ENCODE peak calls at places on chromosomes 11 and 22, in five cellular contexts. A is suprapubic skin; H is hepatocyte; M is effector memory CD4-positive, alpha-beta T cell; V is heart right ventricle. I is an unnamed sample.

GRCh38 chr22:20221421-20222340 is 46.4 kb downstream of the RTN4R start:
- DNase-seq in A (no peak), H (no peak), V (peak), M (no peak), I (no peak)

GRCh38 chr22:37639070-37639760 is at the start of gene SH3BP1:
- DNase-seq in H (peak), V (peak), A (no peak), M (peak), I (peak)

GRCh38 chr22:37139762-37140161 is 10.0 kb downstream of the IL2RB start:
- DNase-seq in A (no peak), M (no peak), V (no peak), H (no peak), I (no peak)

GRCh38 chr11:126607374-126607773 is 251.9 kb downstream of the ST3GAL4 start:
- DNase-seq in V (peak), A (no peak), M (no peak), H (peak), I (peak)

GRCh38 chr22:46941958-46942815 is 179.7 kb downstream of the TBC1D22A start:
- DNase-seq in H (peak), V (peak), A (peak), M (no peak), I (no peak)

GRCh38 chr22:44187652-44188230 is 7.0 kb downstream of the PARVG start:
- DNase-seq in M (no peak), A (no peak), H (no peak), V (no peak), I (no peak)

GRCh38 chr11:129613076-129613475 is 202.6 kb upstream of the TMEM45B start:
- DNase-seq in M (no peak), V (no peak), H (peak), A (no peak), I (peak)

GRCh38 chr11:46560300-46561025 is 33.4 kb downstream of the AMBRA1 start:
- DNase-seq in A (no peak), M (no peak), V (no peak), H (no peak), I (no peak)

GRCh38 chr22:43151251-43152000 is at the start of gene TSPO:
- DNase-seq in V (peak), H (peak), M (peak), A (peak), I (peak)

GRCh38 chr11:110471315-110471714 is 41.6 kb downstream of the FDX1 start:
- DNase-seq in A (no peak), V (no peak), H (no peak), M (no peak), I (no peak)

GRCh38 chr22:20904008-20904979 is 12.9 kb upstream of the CRKL start:
- DNase-seq in H (peak), A (no peak), M (no peak), V (no peak), I (no peak)

GRCh38 chr11:111465400-111465799 is 46.8 kb downstream of the BTG4 start:
- DNase-seq in H (no peak), M (no peak), V (no peak), A (no peak), I (no peak)

GRCh38 chr11:28834877-28835276 is 726.7 kb downstream of the METTL15 start:
- DNase-seq in H (no peak), M (no peak), V (no peak), A (no peak), I (no peak)

GRCh38 chr11:101453682-101454081 is 130.1 kb downstream of the TRPC6 start:
- DNase-seq in V (no peak), A (no peak), M (no peak), H (no peak), I (no peak)

GRCh38 chr22:29478326-29479276 is 1.4 kb upstream of the NEFH start:
- DNase-seq in A (no peak), M (no peak), V (no peak), H (peak), I (peak)

GRCh38 chr11:130865772-130866114 is 50.5 kb downstream of the SNX19 start:
- DNase-seq in H (peak), M (no peak), V (peak), A (no peak), I (peak)

GRCh38 chr11:83033972-83034672 is 37.6 kb downstream of the RAB30 start:
- DNase-seq in A (no peak), M (no peak), V (peak), H (peak), I (peak)

GRCh38 chr11:41522391-41522790 is 62.9 kb upstream of the LRRC4C start:
- DNase-seq in A (no peak), V (no peak), M (no peak), H (no peak), I (no peak)

GRCh38 chr11:103070142-103070541 is 21.8 kb downstream of the DCUN1D5 start:
- DNase-seq in V (no peak), A (no peak), H (no peak), M (no peak), I (no peak)

GRCh38 chr11:110793556-110793955 is 81.3 kb upstream of the ARHGAP20 start:
- DNase-seq in V (no peak), M (no peak), H (no peak), A (no peak), I (no peak)

GRCh38 chr11:35539781-35540281 is 14.4 kb upstream of the PAMR1 start:
- DNase-seq in A (no peak), M (no peak), V (peak), H (peak), I (peak)

GRCh38 chr11:71927813-71928738 is at the start of gene XNDC1N:
- DNase-seq in V (peak), M (peak), H (peak), A (peak), I (peak)

GRCh38 chr11:92702037-92702436 is 267.4 kb upstream of the MTNR1B start:
- DNase-seq in V (no peak), M (no peak), H (no peak), A (no peak), I (no peak)

GRCh38 chr11:40149721-40150120 is 1309.7 kb downstream of the LRRC4C start:
- DNase-seq in A (no peak), M (no peak), H (no peak), V (no peak), I (no peak)

GRCh38 chr22:26327306-26327705 is 101.8 kb upstream of the ASPHD2 start:
- DNase-seq in M (no peak), V (no peak), H (no peak), A (no peak), I (no peak)

GRCh38 chr22:26330971-26331625 is 98.0 kb upstream of the ASPHD2 start:
- DNase-seq in V (no peak), A (no peak), H (peak), M (peak), I (peak)

GRCh38 chr22:26325641-26326040 is 103.4 kb upstream of the ASPHD2 start:
- DNase-seq in V (no peak), A (no peak), H (no peak), M (no peak), I (no peak)

GRCh38 chr22:26326803-26327202 is 102.3 kb upstream of the ASPHD2 start:
- DNase-seq in M (no peak), H (no peak), V (no peak), A (no peak), I (no peak)

GRCh38 chr22:26328221-26328620 is 100.8 kb upstream of the ASPHD2 start:
- DNase-seq in V (no peak), M (no peak), A (no peak), H (no peak), I (no peak)
- H3K27ac ChIP-seq in V (no peak), M (no peak), A (no peak), H (no peak), I (no peak)

DNA sequence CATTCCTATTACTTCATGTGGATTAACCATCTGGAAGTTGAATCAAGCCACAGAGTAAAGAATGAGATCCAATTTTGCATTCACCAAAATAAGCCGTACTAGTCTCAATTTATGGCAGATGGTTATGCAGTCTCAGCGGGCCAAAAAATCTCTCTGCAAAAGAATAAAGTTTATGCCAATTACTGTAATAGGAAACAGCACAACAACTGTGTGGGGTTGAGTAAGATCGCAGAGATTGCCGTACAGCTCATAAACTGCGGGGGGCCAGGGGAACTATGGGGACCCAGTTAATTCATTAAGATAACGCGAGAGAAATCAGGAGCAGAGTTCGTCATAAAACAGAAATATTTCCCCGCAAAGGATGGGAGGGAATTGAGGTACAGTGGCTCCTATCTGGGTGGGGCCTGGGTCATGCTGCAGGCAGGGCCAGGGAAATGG is 41.5 kb upstream of the MN1 start:
- DNase-seq in H (no peak), A (no peak), V (no peak), M (no peak), I (no peak)
- H3K27ac ChIP-seq in H (peak), A (no peak), V (peak), M (no peak), I (peak)

GRCh38 chr22:32920734-32921133 is 119.2 kb downstream of the TIMP3 start:
- DNase-seq in H (no peak), A (no peak), V (no peak), M (no peak), I (no peak)
- H3K27ac ChIP-seq in H (peak), A (no peak), V (no peak), M (no peak), I (no peak)

DNA sequence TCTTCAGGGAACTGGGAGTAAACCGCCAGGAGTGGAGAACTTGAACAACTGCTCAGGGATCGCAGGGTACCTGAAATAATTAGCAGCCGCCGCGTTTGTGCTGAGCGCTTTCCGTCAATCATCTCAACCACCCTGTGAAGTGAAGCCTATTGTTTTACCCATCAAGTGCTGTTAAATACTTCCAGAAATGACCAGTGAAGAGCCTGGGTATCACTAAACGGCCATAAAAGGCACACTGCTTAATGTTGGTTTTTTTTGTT is 1.1 kb downstream of the CD59 start:
- DNase-seq in H (peak), M (no peak), V (no peak), A (no peak), I (no peak)
- H3K27ac ChIP-seq in H (peak), M (peak), V (peak), A (peak), I (no peak)

GRCh38 chr11:73288197-73288872 is 16.2 kb downstream of the P2RY6 start:
- DNase-seq in M (no peak), H (no peak), V (no peak), A (no peak), I (no peak)

GRCh38 chr11:73291196-73291595 is 16.9 kb upstream of the ARHGEF17 start:
- DNase-seq in V (no peak), A (no peak), M (no peak), H (no peak), I (no peak)

GRCh38 chr11:73287400-73288101 is 15.4 kb downstream of the P2RY6 start:
- DNase-seq in V (no peak), H (no peak), M (no peak), A (no peak), I (no peak)

GRCh38 chr11:73290536-73290935 is 17.5 kb upstream of the ARHGEF17 start:
- DNase-seq in M (no peak), A (no peak), V (no peak), H (no peak), I (no peak)

GRCh38 chr11:73288873-73289707 is 17.0 kb downstream of the P2RY6 start:
- DNase-seq in H (peak), M (peak), V (peak), A (no peak), I (peak)
- H3K27ac ChIP-seq in H (peak), M (no peak), V (peak), A (peak), I (peak)

GRCh38 chr11:70825893-70826540 is 426.4 kb downstream of the SHANK2 start:
- DNase-seq in A (no peak), V (no peak), M (no peak), H (no peak), I (no peak)
- H3K27ac ChIP-seq in A (no peak), V (no peak), M (no peak), H (no peak), I (no peak)

DNA sequence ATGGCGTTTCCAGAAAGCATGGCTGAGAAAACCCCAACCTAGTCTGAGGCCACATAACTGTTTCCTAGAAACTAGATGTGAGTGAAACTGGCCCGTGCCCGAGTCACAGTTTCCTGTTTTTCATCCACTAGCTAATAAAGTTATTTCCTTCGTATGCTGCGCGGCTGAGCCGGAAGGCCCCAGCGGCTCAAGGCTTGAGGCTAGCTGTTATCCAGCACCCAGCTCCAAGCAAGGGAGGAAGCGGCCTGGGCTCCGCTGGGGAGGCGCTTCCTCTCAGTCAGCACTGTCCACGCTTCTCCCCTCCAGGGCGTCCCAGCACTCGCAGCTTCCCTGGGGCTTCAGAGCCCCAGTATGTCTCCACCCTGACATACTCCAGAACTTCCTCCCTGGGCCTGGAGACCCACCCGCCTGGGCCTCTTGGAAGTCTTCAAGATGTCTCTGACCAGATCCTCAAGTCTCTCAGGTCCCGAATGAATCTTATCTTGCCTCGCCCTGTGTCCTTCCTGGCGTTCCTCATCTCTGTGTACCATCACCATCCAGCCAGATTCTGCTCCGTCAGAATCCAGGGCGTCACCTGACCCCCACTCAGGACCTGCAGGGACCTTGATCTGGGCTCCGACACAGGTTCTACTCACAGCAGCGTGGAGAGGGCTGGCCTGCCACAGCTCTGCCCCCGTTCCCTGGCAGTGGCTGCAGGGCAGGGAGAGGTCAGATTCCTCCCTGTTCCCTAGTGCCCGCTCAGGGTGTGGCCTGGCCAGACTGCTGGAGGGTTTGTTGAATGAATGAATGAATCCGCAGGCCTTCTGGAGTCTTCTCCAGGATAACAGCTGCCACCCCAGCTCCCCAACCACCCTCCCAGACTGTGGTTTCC is 81.9 kb downstream of the LRRC32 start:
- DNase-seq in M (no peak), H (peak), A (peak), V (peak), I (peak)
- H3K27ac ChIP-seq in M (no peak), H (peak), A (peak), V (peak), I (no peak)

GRCh38 chr11:69312418-69313399 is 18.8 kb downstream of the MYEOV start:
- DNase-seq in A (no peak), H (no peak), M (no peak), V (peak), I (peak)
- H3K27ac ChIP-seq in A (no peak), H (no peak), M (no peak), V (peak), I (no peak)

DNA sequence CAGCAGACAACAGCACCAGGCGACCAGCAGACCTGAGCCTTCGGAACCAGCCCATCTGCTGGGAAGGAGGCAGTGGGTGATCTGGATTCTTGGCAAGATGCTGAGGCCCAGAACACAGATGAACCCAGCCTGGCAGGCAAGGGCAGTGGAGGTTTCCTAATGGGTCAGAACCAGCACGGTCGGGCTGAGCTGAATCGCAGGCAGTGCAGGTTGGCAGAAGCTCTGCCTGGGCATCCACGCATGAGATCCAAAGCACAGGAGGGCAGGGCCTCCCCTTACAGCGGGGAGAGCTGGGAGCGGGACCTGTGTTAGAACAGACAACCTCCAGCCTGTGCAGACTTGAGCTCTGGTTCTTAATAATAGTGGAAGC is 47.5 kb downstream of the DSCAML1 start:
- DNase-seq in A (no peak), V (no peak), M (no peak), H (no peak), I (no peak)
- H3K27ac ChIP-seq in A (no peak), V (no peak), M (no peak), H (no peak), I (no peak)

I was measured in cardiac muscle cell.